ENCODE peak calls at places on chromosomes 12 and 14, in ten cellular contexts. M is left lung, G is mammary epithelial cell, F is neural progenitor cell, I is kidney, Y is AG04450, U is stomach, P is MM.1S, K is lower lobe of right lung, Z is left ventricle myocardium inferior. A is an unnamed sample.
A peak's percentile ranks its signal among the peaks of the same experiment; 100 is the strongest.

GRCh38 chr14:96783306-96784224 is 13.6 kb upstream of the VRK1 start:
- DNase-seq in M (no peak), Z (no peak), G (peak; percentile 75), Y (no peak), F (no peak), I (no peak), K (no peak), P (no peak), U (no peak), A (no peak)

GRCh38 chr12:70719672-70720420 is 82.6 kb upstream of the PTPRB start:
- DNase-seq in G (peak; percentile 9), M (peak; percentile 34), P (peak; percentile 30), F (peak; percentile 80), Z (peak; percentile 23), Y (no peak), I (no peak), K (peak; percentile 50), U (no peak), A (peak; percentile 60)

GRCh38 chr12:51525518-51525917 is 65.5 kb upstream of the SCN8A start:
- DNase-seq in M (no peak), K (no peak), Z (no peak), I (no peak), G (no peak), P (no peak), Y (no peak), F (no peak), U (no peak), A (no peak)

GRCh38 chr12:62523619-62524018 is 57.0 kb downstream of the MON2 start:
- DNase-seq in U (no peak), M (no peak), Y (no peak), G (no peak), F (no peak), P (no peak), K (no peak), Z (no peak), I (no peak), A (no peak)

GRCh38 chr14:22039938-22040780 is 366.5 kb upstream of the OR4E1 start:
- DNase-seq in Y (no peak), K (no peak), G (peak; percentile 4), I (no peak), F (no peak), M (no peak), P (peak; percentile 40), U (no peak), Z (no peak), A (peak; percentile 27)

GRCh38 chr12:24795699-24796385 is 153.1 kb downstream of the BCAT1 start:
- DNase-seq in I (no peak), Y (no peak), P (peak; percentile 35), F (no peak), K (no peak), U (no peak), G (peak; percentile 7), Z (no peak), M (no peak), A (no peak)

GRCh38 chr12:12503384-12504078 is 59.1 kb downstream of the DUSP16 start:
- DNase-seq in Y (no peak), I (no peak), Z (no peak), M (no peak), G (no peak), U (no peak), K (no peak), P (no peak), F (peak; percentile 8), A (no peak)

GRCh38 chr12:89756638-89757321 is 48.1 kb upstream of the ATP2B1 start:
- DNase-seq in Z (no peak), P (peak; percentile 72), U (no peak), Y (peak; percentile 92), F (no peak), I (no peak), M (no peak), G (peak; percentile 99), K (no peak), A (no peak)

GRCh38 chr12:62679569-62679968 is 212.9 kb downstream of the MON2 start:
- DNase-seq in P (no peak), F (no peak), M (no peak), I (no peak), U (no peak), K (no peak), G (no peak), Z (no peak), Y (no peak), A (no peak)

GRCh38 chr12:19833775-19834501 is 394.6 kb downstream of the AEBP2 start:
- DNase-seq in K (no peak), I (no peak), Y (no peak), M (no peak), G (peak; percentile 52), Z (no peak), P (no peak), F (no peak), U (no peak), A (no peak)

GRCh38 chr14:95690815-95691214 is 4.6 kb downstream of the TCL1B start:
- DNase-seq in G (no peak), F (no peak), Y (no peak), Z (no peak), P (no peak), I (no peak), M (no peak), K (no peak), U (no peak), A (no peak)

GRCh38 chr14:50351016-50351415 is 38.9 kb downstream of the DMAC2L start:
- DNase-seq in I (no peak), M (no peak), G (no peak), P (no peak), K (no peak), F (no peak), U (no peak), Y (no peak), Z (no peak), A (no peak)

GRCh38 chr12:14403711-14404164 is 38.3 kb downstream of the ATF7IP start:
- DNase-seq in G (peak; percentile 59), F (no peak), K (no peak), U (no peak), P (peak; percentile 51), M (no peak), Y (no peak), I (no peak), Z (no peak), A (peak; percentile 67)

GRCh38 chr14:93232159-93232558 is 25.1 kb downstream of the UBR7 start:
- DNase-seq in U (no peak), K (no peak), Z (no peak), P (no peak), M (no peak), F (no peak), I (no peak), Y (no peak), G (no peak), A (no peak)
- H3K4me3 ChIP-seq in U (peak overlapping the region; percentile 46), K (peak overlapping the region; percentile 41), Z (peak overlapping the region; percentile 64), P (no peak overlapping the region), M (no peak overlapping the region), F (no peak overlapping the region), I (no peak overlapping the region), Y (peak overlapping the region; percentile 73), G (no peak overlapping the region), A (peak overlapping the region; percentile 67)

GRCh38 chr14:77033622-77034521 is 5.4 kb upstream of the IRF2BPL start:
- DNase-seq in M (peak; percentile 91), G (peak; percentile 92), K (peak; percentile 91), F (peak; percentile 91), I (peak; percentile 97), P (peak; percentile 88), Z (peak; percentile 89), U (peak; percentile 82), Y (peak; percentile 93), A (peak; percentile 78)

GRCh38 chr14:77036484-77037337 is 8.2 kb upstream of the IRF2BPL start:
- DNase-seq in Y (no peak), I (peak; percentile 20), K (no peak), M (no peak), F (no peak), P (no peak), Z (no peak), G (no peak), U (no peak), A (no peak)

GRCh38 chr14:77032854-77033621 is 4.5 kb upstream of the IRF2BPL start:
- DNase-seq in M (peak; percentile 93), K (peak; percentile 93), Y (peak; percentile 95), F (peak; percentile 92), G (peak; percentile 98), Z (peak; percentile 94), U (peak; percentile 91), I (peak; percentile 98), P (peak; percentile 53), A (peak; percentile 83)

GRCh38 chr14:77037338-77037782 is 8.9 kb upstream of the IRF2BPL start:
- DNase-seq in Z (no peak), G (no peak), P (no peak), U (no peak), F (no peak), K (no peak), M (no peak), I (peak; percentile 12), Y (no peak), A (no peak)

GRCh38 chr14:77035267-77035666 is 6.8 kb upstream of the IRF2BPL start:
- DNase-seq in M (no peak), Y (no peak), U (no peak), P (no peak), G (no peak), Z (no peak), K (no peak), F (no peak), I (no peak), A (no peak)
- H3K27ac ChIP-seq in M (no peak overlapping the region), Y (no peak overlapping the region), U (peak overlapping the region; percentile 98), P (peak overlapping the region; percentile 77), G (no peak overlapping the region), Z (peak overlapping the region; percentile 100), K (peak overlapping the region; percentile 43), F (no peak overlapping the region), I (no peak overlapping the region), A (peak overlapping the region; percentile 98)

DNA sequence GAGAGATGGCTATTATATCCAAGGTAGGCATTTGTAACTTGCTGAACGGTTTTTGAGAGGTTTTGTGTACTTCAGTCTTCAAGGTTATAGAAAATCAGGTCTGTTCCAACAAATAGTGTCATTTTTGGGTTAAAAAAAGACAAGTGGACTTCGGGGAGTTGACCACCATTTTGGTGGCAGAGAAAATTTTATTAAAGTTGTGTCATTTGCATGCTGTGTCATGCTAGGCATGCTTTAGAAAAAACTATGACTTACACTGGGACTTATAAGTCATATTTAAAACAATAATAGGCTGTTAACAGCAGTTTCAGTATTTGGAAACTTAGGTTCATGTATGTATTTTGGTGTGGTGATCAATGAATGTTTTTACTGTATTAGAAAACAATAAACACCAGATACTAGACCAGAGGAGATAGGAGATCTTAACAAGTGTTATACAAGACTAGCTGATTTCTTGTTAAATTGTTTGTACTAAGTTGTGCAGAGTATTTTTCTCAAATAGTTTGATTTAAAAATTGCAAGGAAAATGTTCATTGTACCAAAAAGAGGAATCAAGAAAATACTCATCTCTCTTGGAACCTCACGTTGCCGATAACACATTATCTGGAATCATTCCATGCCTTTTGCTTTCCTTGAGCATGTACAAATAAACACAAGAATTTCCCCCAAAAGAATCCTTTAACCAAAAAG is 1.4 kb downstream of the RAN start:
- DNase-seq in K (no peak), Z (no peak), G (peak; percentile 11), M (no peak), Y (no peak), U (no peak), P (no peak), F (no peak), I (no peak), A (no peak)
- H3K4me3 ChIP-seq in K (peak overlapping the region; percentile 90), Z (peak overlapping the region; percentile 85), G (peak overlapping the region; percentile 80), M (peak overlapping the region; percentile 70), Y (peak overlapping the region; percentile 66), U (peak overlapping the region; percentile 95), P (peak overlapping the region; percentile 79), F (peak overlapping the region; percentile 97), I (peak overlapping the region; percentile 83), A (peak overlapping the region; percentile 79)

DNA sequence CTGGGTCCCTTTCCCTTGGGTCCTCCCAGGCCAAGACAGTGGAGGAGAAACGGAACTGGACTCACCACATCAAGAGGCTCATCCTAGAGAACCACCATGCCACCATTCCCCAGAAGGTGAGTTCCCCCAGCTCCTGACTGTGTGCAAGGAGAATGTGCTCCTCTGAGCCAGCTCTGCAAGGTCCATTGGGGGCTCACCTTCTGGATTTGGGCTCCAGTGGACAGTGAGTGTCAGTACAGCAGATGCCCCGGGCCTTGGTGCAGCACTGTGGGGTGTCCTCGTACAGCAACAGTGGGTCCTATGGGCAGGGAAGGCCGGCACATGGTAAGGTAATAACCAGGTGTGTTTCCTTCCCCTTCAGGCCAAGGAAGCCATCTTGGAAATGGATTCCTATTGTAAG is 27.8 kb downstream of the PLEKHG3 start:
- DNase-seq in K (no peak), U (no peak), Y (no peak), F (no peak), Z (peak; percentile 3), I (peak; percentile 37), P (no peak), M (no peak), G (no peak), A (no peak)
- H3K27ac ChIP-seq in K (no peak overlapping the region), U (no peak overlapping the region), Y (no peak overlapping the region), F (no peak overlapping the region), Z (no peak overlapping the region), I (no peak overlapping the region), P (no peak overlapping the region), M (no peak overlapping the region), G (no peak overlapping the region), A (no peak overlapping the region)